ENCODE peak calls at places on chromosomes 6 and 20, in nine cellular contexts. E, K, A, Y, D, Q, N, I and U are unnamed samples.

GRCh38 chr6:35496036-35496850 is 636 bp downstream of the TEAD3 start:
- DNase-seq in E (peak; percentile 54), K (no peak), A (no peak), Y (peak; percentile 77), D (no peak), Q (peak; percentile 89), N (peak; percentile 58), I (no peak), U (no peak)

GRCh38 chr6:164756142-164756541 is 553.3 kb downstream of the C6orf118 start:
- DNase-seq in E (no peak), K (no peak), A (no peak), Y (no peak), D (no peak), Q (no peak), N (no peak), I (no peak), U (no peak)

GRCh38 chr6:40962241-40962640 is 76.8 kb downstream of the UNC5CL start:
- DNase-seq in E (no peak), K (no peak), A (peak; percentile 73), Y (no peak), D (peak; percentile 36), Q (no peak), N (no peak), I (peak; percentile 70), U (no peak)

GRCh38 chr6:39079197-39079596 is 30.6 kb downstream of the GLP1R start:
- DNase-seq in E (no peak), K (no peak), A (no peak), Y (no peak), D (no peak), Q (no peak), N (no peak), I (no peak), U (no peak)

GRCh38 chr6:154276810-154277577 is 79.6 kb downstream of the IPCEF1 start:
- DNase-seq in E (no peak), K (no peak), A (peak; percentile 22), Y (peak; percentile 53), D (no peak), Q (no peak), N (no peak), I (no peak), U (no peak)

GRCh38 chr20:32457476-32457986 is 99.4 kb downstream of the ASXL1 start:
- DNase-seq in E (peak; percentile 68), K (peak; percentile 90), A (peak; percentile 82), Y (peak; percentile 99), D (no peak), Q (peak; percentile 83), N (no peak), I (no peak), U (peak; percentile 79)

GRCh38 chr6:161273752-161274487 is at the start of gene AGPAT4:
- DNase-seq in E (peak; percentile 41), K (peak; percentile 72), A (peak; percentile 85), Y (peak; percentile 85), D (peak; percentile 62), Q (peak; percentile 90), N (peak; percentile 70), I (peak; percentile 92), U (peak; percentile 58)

GRCh38 chr20:10137032-10137431 is 81.6 kb upstream of the SNAP25 start:
- DNase-seq in E (no peak), K (no peak), A (no peak), Y (no peak), D (no peak), Q (no peak), N (no peak), I (no peak), U (no peak)

GRCh38 chr6:102766946-102767345 is 1373.4 kb downstream of the GRIK2 start:
- DNase-seq in E (no peak), K (no peak), A (no peak), Y (no peak), D (no peak), Q (no peak), N (no peak), I (no peak), U (no peak)

GRCh38 chr20:15012551-15012950 is 675.1 kb upstream of the FLRT3 start:
- DNase-seq in E (no peak), K (no peak), A (no peak), Y (no peak), D (no peak), Q (no peak), N (no peak), I (no peak), U (no peak)

GRCh38 chr6:50889492-50889891 is 70.8 kb downstream of the TFAP2B start:
- DNase-seq in E (no peak), K (no peak), A (no peak), Y (no peak), D (no peak), Q (no peak), N (no peak), I (no peak), U (no peak)

GRCh38 chr20:7882076-7882475 is 58.2 kb downstream of the HAO1 start:
- DNase-seq in E (no peak), K (no peak), A (no peak), Y (no peak), D (no peak), Q (no peak), N (no peak), I (no peak), U (no peak)

GRCh38 chr20:51470907-51471411 is 71.6 kb downstream of the NFATC2 start:
- DNase-seq in E (no peak), K (no peak), A (no peak), Y (no peak), D (no peak), Q (no peak), N (no peak), I (no peak), U (no peak)

GRCh38 chr6:69617163-69617562 is 179.6 kb downstream of the LMBRD1 start:
- DNase-seq in E (no peak), K (no peak), A (no peak), Y (no peak), D (no peak), Q (no peak), N (no peak), I (no peak), U (no peak)

GRCh38 chr6:69622924-69623323 is 173.9 kb downstream of the LMBRD1 start:
- DNase-seq in E (no peak), K (no peak), A (no peak), Y (no peak), D (no peak), Q (no peak), N (no peak), I (no peak), U (no peak)

GRCh38 chr6:69624944-69625343 is 171.9 kb downstream of the LMBRD1 start:
- DNase-seq in E (no peak), K (no peak), A (no peak), Y (no peak), D (no peak), Q (no peak), N (no peak), I (no peak), U (no peak)

GRCh38 chr6:69627625-69628024 is 169.2 kb downstream of the LMBRD1 start:
- DNase-seq in E (no peak), K (no peak), A (no peak), Y (no peak), D (no peak), Q (no peak), N (no peak), I (no peak), U (no peak)

DNA sequence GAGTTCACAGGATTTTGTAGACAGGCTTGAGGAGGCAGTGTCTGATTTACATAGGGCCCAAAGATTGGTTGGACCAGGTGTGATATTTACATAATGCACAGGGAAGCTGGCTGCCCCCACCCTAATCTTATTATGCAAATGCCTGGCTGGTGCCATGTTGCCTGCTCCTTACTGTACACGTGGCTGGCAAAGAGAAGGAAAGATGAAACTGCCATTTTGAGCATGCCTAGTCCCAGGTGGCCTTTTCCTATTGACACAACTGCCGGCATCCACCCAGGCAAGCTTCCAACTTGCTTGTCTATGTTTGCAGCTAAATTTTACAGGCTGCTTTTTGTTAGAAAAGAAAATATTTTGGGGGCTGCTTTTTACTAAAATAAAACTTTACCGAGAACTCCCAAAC is 174.6 kb downstream of the LMBRD1 start:
- DNase-seq in E (no peak), K (no peak), A (no peak), Y (no peak), D (no peak), Q (no peak), N (no peak), I (no peak), U (no peak)
- TF ChIP-seq EP300 in E (no peak), K (no peak), A (no peak), Y (no peak), D (no peak), Q (no peak), N (no peak), I (no peak), U (no peak)

GRCh38 chr6:26332843-26333242 is 32.2 kb upstream of the BTN3A2 start:
- DNase-seq in E (no peak), K (no peak), A (no peak), Y (no peak), D (no peak), Q (no peak), N (no peak), I (no peak), U (no peak)
- H3K4me3 ChIP-seq in E (no peak overlapping the region), K (peak overlapping the region; percentile 75), A (no peak overlapping the region), Y (no peak overlapping the region), D (peak overlapping the region; percentile 83), Q (no peak overlapping the region), N (no peak overlapping the region), I (no peak overlapping the region), U (no peak overlapping the region)

DNA sequence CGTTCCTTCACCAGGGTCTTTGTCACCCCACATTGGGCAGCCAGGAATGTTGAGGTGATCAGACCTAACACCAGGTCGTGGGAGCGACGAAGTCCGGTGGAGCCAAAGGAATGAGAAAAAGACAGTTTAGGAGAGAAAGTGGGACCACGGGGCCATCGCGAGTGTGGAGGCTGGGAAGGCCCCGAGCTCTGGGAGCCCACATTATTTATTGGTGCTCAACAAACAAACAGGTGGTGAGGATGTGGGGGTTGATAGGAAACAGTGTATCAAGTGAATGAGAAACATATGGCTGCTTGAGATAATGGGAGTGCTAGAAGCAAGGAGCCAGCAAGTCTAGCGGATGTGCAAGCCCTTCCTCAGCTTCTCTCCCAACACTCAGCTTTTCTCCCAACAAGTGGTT is 287.1 kb upstream of the SGK1 start:
- DNase-seq in E (no peak), K (no peak), A (no peak), Y (no peak), D (no peak), Q (no peak), N (no peak), I (no peak), U (no peak)
- TF ChIP-seq EP300 in E (no peak), K (no peak), A (no peak), Y (no peak), D (no peak), Q (no peak), N (no peak), I (no peak), U (no peak)

DNA sequence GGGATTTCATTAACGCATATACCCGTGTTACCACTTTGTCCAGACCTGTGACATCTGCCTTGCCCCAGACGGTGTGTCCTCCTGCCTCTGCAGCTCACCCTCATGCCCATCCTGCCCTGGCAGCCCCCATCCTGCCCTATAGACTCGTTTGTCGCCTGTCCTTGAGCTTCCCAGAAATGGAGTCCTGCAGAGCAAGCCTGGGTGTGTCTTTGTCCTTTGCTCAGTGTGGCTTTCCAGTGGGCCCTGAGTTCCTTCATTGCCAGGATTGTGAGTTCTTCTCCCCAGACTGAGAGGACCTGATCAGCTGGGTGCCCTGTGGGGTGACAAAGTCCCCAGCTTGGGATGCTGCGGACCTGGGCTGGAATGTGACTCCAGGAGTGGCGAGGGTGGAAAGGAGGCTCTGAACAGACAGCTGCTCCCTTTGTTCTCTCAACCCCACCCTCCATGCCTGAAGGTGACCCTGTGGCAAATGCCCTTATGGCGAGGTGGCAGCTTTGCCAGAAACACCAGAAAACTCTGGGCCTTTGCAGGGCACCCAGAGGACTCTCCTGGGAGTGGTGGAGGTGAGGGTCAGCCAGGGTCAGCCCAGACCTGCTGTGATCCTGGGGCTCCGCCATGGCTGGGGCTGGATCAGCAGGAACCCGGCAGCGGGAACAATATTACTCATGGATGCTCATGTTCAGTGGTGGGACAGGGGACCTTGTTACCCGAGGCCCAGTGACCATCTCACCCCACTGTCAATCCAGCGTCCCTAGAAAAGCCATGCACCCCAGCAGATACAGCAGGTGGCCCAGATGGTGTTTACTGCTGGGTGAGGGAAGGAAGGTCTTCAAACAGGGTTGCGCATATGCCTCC is 2.5 kb upstream of the CST3 start:
- DNase-seq in E (no peak), K (no peak), A (no peak), Y (no peak), D (no peak), Q (no peak), N (no peak), I (peak; percentile 83), U (no peak)
- H3K4me3 ChIP-seq in E (no peak overlapping the region), K (no peak overlapping the region), A (no peak overlapping the region), Y (no peak overlapping the region), D (no peak overlapping the region), Q (no peak overlapping the region), N (no peak overlapping the region), I (no peak overlapping the region), U (no peak overlapping the region)